ENCODE peak calls at places on chromosomes 2 and 18, in eight cellular contexts. N is right lobe of liver, M is astrocyte, Z is AG10803, K is WERI-Rb-1, Y is heart left ventricle, B is cardiac muscle cell, W is body of pancreas. J is an unnamed sample.

GRCh38 chr2:23563673-23564617 is 179.0 kb downstream of the KLHL29 start:
- DNase-seq in K (no peak), Z (peak; percentile 95), B (peak; percentile 76), W (peak; percentile 54), M (peak; percentile 39), Y (no peak), N (no peak), J (peak; percentile 20)

GRCh38 chr2:160667811-160668210 is 174.2 kb upstream of the RBMS1 start:
- DNase-seq in Z (no peak), K (no peak), Y (no peak), B (no peak), M (peak; percentile 9), W (no peak), N (no peak), J (no peak)

GRCh38 chr2:191165190-191165643 is 14.4 kb upstream of the STAT4 start:
- DNase-seq in Y (no peak), W (peak; percentile 22), B (peak; percentile 76), K (peak; percentile 15), Z (peak; percentile 72), M (no peak), N (no peak), J (peak; percentile 81)

GRCh38 chr2:238963164-238963969 is 115.5 kb downstream of the TWIST2 start:
- DNase-seq in N (no peak), B (peak; percentile 35), Y (no peak), M (peak; percentile 29), W (no peak), K (no peak), Z (peak; percentile 25), J (peak; percentile 50)

GRCh38 chr2:96528680-96529375 is 7.7 kb upstream of the ARID5A start:
- DNase-seq in M (no peak), W (no peak), B (peak; percentile 46), K (no peak), N (no peak), Z (no peak), Y (no peak), J (no peak)

GRCh38 chr2:134283701-134284100 is 29.8 kb downstream of the MGAT5 start:
- DNase-seq in N (no peak), M (no peak), B (no peak), W (no peak), Y (no peak), K (no peak), Z (no peak), J (no peak)

GRCh38 chr2:130370490-130370889 is 14.6 kb downstream of the PTPN18 start:
- DNase-seq in Z (no peak), N (no peak), K (no peak), M (no peak), W (no peak), B (no peak), Y (no peak), J (no peak)

GRCh38 chr18:75139226-75139911 is 69.6 kb downstream of the PTGR3 start:
- DNase-seq in N (no peak), W (no peak), M (no peak), Z (no peak), B (no peak), K (peak; percentile 6), Y (no peak), J (no peak)

GRCh38 chr2:40030451-40030975 is 251.5 kb upstream of the THUMPD2 start:
- DNase-seq in M (peak; percentile 45), W (no peak), Y (no peak), K (no peak), Z (peak; percentile 31), B (no peak), N (no peak), J (peak; percentile 6)

GRCh38 chr2:23669413-23670244 is 257.3 kb downstream of the ATAD2B start:
- DNase-seq in Y (peak; percentile 82), B (peak; percentile 88), Z (peak; percentile 18), N (no peak), M (no peak), W (peak; percentile 65), K (no peak), J (peak; percentile 79)

GRCh38 chr18:66160007-66160406 is 409.2 kb downstream of the CDH7 start:
- DNase-seq in N (no peak), K (no peak), Z (no peak), B (no peak), Y (no peak), M (no peak), W (no peak), J (no peak)

GRCh38 chr2:102057502-102058292 is 65.9 kb downstream of the IL1R2 start:
- DNase-seq in K (no peak), W (no peak), B (no peak), Y (no peak), N (peak; percentile 77), M (peak; percentile 80), Z (no peak), J (no peak)

GRCh38 chr2:101912545-101912944 is 79.2 kb upstream of the IL1R2 start:
- DNase-seq in N (no peak), Y (no peak), Z (no peak), M (no peak), K (no peak), W (no peak), B (no peak), J (no peak)

GRCh38 chr18:70469916-70470315 is 181.1 kb downstream of the SOCS6 start:
- DNase-seq in K (peak; percentile 18), M (peak; percentile 53), N (no peak), Z (no peak), W (no peak), Y (no peak), B (peak; percentile 77), J (peak; percentile 63)

GRCh38 chr2:203626952-203627681 is 79.3 kb upstream of the CD28 start:
- DNase-seq in N (no peak), B (peak; percentile 93), Z (peak; percentile 97), Y (no peak), M (peak; percentile 90), K (no peak), W (no peak), J (peak; percentile 73)

GRCh38 chr18:42275138-42275535 is 320.1 kb downstream of the PIK3C3 start:
- DNase-seq in W (no peak), M (no peak), K (no peak), B (no peak), Y (no peak), N (no peak), Z (no peak), J (no peak)

GRCh38 chr2:69644506-69644979 is 1.0 kb upstream of the AAK1 start:
- DNase-seq in N (no peak), B (no peak), K (no peak), W (no peak), M (no peak), Z (no peak), Y (no peak), J (no peak)

DNA sequence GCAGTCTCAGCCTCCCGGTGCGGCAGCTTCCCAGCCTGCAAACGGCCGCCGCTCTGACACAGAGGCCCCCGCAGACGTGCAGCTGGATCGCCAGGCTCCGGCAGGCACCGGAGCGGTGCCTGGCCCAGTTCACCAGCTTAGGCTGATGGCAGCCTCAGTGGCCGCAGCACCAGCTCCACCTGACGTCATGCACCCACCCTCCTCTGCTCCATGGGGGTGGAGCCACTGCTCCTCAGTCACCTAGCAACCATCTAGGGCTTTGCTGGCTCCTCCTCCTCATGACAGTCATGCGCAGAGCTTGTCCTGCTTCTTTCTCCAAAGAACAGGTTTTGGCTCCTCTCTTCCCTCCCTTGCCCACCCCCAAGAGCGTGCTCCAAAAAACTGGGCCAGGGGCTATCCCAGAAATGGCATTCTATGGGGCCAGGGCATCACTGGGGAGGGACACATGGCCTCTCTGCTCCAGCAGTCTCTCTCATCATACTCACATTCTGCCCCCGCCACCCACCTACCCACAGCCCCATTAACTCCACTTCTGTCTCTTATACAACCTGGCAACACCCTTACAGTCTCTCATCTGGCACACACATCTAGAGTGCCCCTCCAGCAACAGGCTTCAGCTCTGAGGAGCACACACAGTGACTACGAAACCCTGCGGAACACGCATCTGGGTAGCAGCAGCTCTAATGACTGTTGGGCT is 5.5 kb downstream of the DCTN1 start:
- DNase-seq in Y (peak; percentile 76), Z (peak; percentile 44), B (peak; percentile 78), M (peak; percentile 75), N (no peak), K (peak; percentile 94), W (peak; percentile 57), J (peak; percentile 73)
- H3K4me3 ChIP-seq in Y (peak overlapping the region; percentile 47), Z (peak overlapping the region; percentile 5), B (peak overlapping the region; percentile 20), M (peak overlapping the region; percentile 37), N (no peak overlapping the region), K (peak overlapping the region; percentile 65), W (no peak overlapping the region), J (peak overlapping the region; percentile 22)

DNA sequence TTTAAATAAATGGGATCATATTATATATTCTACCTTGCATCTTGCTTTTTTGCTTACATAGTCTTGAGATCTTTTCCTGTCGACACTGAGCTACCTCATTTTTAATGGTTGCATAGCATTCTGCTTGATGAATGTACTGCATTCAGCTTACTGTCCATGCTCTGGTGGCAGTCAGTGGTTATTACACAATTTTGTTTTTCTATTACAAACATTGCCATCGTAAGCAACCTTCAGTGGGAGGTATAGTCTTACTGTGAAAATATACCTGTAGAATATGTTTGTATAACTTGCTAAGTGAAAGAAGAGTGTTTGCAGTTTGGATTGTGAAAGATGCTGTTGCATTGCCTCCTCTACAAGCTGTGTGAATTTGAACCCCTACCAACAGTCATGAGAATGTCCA is 43.4 kb downstream of the UBXN4 start:
- DNase-seq in W (no peak), B (peak; percentile 10), M (no peak), Y (no peak), Z (no peak), N (no peak), K (no peak), J (peak; percentile 11)
- TF ChIP-seq CTCF in W (no peak), B (peak; percentile 19), M (peak; percentile 15), Y (no peak), Z (no peak), N (peak; percentile 17), K (no peak), J (peak; percentile 40)

DNA sequence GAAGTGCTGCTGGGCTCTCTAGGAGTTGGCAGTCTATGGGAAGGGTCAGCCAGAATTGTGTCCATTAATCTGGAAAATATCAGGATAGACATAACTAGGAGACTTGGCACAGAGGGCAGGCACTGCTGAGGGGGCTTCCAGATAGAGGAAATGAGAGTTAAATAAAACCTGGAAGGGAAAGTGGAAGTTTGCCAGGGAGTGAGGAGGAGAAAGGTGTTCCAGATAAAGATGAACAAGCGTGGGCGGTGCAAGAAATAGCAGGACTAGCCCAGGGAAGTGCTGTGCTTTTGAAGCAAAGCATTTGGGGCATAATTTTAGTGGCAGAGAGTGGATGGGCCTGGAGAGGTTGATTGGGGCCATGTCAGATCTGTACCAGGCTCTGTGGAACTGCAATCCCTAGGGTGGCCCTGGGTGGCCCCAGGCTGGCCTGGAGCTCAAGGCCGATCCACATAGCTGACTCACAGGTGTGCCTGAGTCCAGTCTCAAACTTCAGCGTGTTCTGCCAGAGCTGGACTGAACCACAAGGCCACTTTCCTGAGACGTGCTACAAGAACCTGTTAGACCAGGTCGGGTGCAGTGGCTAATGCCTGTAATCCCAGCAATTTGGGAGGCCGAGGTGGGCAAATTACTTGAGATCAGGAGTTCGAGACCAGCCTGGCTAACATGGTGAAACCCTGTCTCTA is 26.9 kb downstream of the GALM start:
- DNase-seq in Z (no peak), B (no peak), N (no peak), Y (no peak), M (no peak), W (peak; percentile 94), K (no peak), J (no peak)
- H3K4me3 ChIP-seq in Z (no peak overlapping the region), B (no peak overlapping the region), N (no peak overlapping the region), Y (no peak overlapping the region), M (no peak overlapping the region), W (no peak overlapping the region), K (no peak overlapping the region), J (no peak overlapping the region)

DNA sequence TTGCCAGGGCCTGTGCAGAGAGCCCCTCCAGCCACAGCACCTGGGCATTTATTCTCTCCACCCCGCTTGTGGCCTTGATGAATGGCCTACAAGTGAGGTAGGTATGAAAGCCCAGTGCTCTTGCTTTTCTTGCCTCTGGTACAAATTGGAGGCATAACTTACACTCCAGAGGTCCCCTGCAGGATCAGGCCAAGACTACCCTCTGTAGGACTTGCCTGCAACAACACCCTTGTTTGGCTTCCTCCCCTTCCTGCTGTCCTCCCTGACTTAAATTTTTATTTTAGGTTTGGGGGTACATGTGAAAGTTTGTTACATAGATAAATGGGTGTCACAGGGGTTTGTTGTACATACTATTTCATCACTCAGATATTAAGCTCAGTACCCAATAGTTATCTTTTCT is 95.7 kb downstream of the CDC42EP3 start:
- DNase-seq in Y (no peak), M (no peak), N (no peak), B (no peak), Z (peak; percentile 11), W (no peak), K (no peak), J (no peak)
- TF ChIP-seq CTCF in Y (no peak), M (no peak), N (no peak), B (peak; percentile 15), Z (peak; percentile 29), W (no peak), K (no peak), J (peak; percentile 12)

J was measured in fibroblast of pulmonary artery.